ENCODE peak calls at places on chromosomes 2 and 18, in five cellular contexts. C is bronchial epithelial cell, V is prostate gland, Z is retinal pigment epithelial cell, O is Calu3. A is an unnamed sample.

GRCh38 chr18:2147424-2147823 is 423.9 kb downstream of the METTL4 start:
- DNase-seq in C (peak; percentile 67), V (no peak), Z (no peak), O (no peak), A (no peak)

GRCh38 chr2:153388246-153388645 is 90.3 kb downstream of the RPRM start:
- DNase-seq in C (peak; percentile 11), V (no peak), Z (peak; percentile 99), O (no peak), A (no peak)

GRCh38 chr18:8288447-8289213 is 320.6 kb upstream of the RAB12 start:
- DNase-seq in C (no peak), V (no peak), Z (no peak), O (no peak), A (no peak)

GRCh38 chr2:237485304-237485703 is 1.7 kb upstream of the MLPH start:
- DNase-seq in C (no peak), V (no peak), Z (no peak), O (no peak), A (no peak)

GRCh38 chr2:219736196-219736595 is 108.8 kb downstream of the SLC4A3 start:
- DNase-seq in C (peak; percentile 75), V (peak; percentile 29), Z (no peak), O (peak; percentile 54), A (no peak)

GRCh38 chr2:468631-469310 is 180.9 kb upstream of the ALKAL2 start:
- DNase-seq in C (no peak), V (no peak), Z (no peak), O (no peak), A (no peak)

GRCh38 chr2:43846140-43846793 is 7.5 kb downstream of the ABCG8 start:
- DNase-seq in C (no peak), V (no peak), Z (no peak), O (no peak), A (no peak)

GRCh38 chr2:67825476-67825875 is 237.3 kb downstream of the C1D start:
- DNase-seq in C (peak; percentile 80), V (no peak), Z (no peak), O (no peak), A (no peak)

GRCh38 chr2:237453671-237454070 is 33.4 kb upstream of the MLPH start:
- DNase-seq in C (no peak), V (no peak), Z (no peak), O (no peak), A (no peak)

GRCh38 chr2:157628282-157628531 is 457 bp downstream of the ACVR1C start:
- DNase-seq in C (no peak), V (no peak), Z (no peak), O (peak; percentile 28), A (no peak)

GRCh38 chr2:27804146-27804545 is 32.6 kb downstream of the MRPL33 start:
- DNase-seq in C (no peak), V (no peak), Z (no peak), O (no peak), A (no peak)

GRCh38 chr2:105409717-105410116 is 10.9 kb upstream of the FHL2 start:
- DNase-seq in C (peak; percentile 99), V (peak; percentile 91), Z (peak; percentile 92), O (no peak), A (no peak)

GRCh38 chr18:61833978-61834377 is 58.8 kb downstream of the RNF152 start:
- DNase-seq in C (no peak), V (no peak), Z (no peak), O (no peak), A (no peak)

GRCh38 chr18:70662588-70662987 is 373.7 kb downstream of the SOCS6 start:
- DNase-seq in C (no peak), V (no peak), Z (no peak), O (no peak), A (no peak)

GRCh38 chr2:102968375-102968774 is 206.5 kb downstream of the TMEM182 start:
- DNase-seq in C (no peak), V (no peak), Z (no peak), O (no peak), A (no peak)

GRCh38 chr2:151872468-151872867 is 44.2 kb upstream of the ARL5A start:
- DNase-seq in C (no peak), V (no peak), Z (no peak), O (no peak), A (no peak)

GRCh38 chr2:229270551-229271410 is at the start of gene PID1:
- DNase-seq in C (peak; percentile 6), V (no peak), Z (no peak), O (peak; percentile 41), A (no peak)

GRCh38 chr2:36545871-36546416 is 52.0 kb downstream of the FEZ2 start:
- DNase-seq in C (no peak), V (no peak), Z (no peak), O (no peak), A (no peak)
- TF ChIP-seq CTCF in C (no peak), V (no peak), Z (no peak), O (no peak), A (no peak)

DNA sequence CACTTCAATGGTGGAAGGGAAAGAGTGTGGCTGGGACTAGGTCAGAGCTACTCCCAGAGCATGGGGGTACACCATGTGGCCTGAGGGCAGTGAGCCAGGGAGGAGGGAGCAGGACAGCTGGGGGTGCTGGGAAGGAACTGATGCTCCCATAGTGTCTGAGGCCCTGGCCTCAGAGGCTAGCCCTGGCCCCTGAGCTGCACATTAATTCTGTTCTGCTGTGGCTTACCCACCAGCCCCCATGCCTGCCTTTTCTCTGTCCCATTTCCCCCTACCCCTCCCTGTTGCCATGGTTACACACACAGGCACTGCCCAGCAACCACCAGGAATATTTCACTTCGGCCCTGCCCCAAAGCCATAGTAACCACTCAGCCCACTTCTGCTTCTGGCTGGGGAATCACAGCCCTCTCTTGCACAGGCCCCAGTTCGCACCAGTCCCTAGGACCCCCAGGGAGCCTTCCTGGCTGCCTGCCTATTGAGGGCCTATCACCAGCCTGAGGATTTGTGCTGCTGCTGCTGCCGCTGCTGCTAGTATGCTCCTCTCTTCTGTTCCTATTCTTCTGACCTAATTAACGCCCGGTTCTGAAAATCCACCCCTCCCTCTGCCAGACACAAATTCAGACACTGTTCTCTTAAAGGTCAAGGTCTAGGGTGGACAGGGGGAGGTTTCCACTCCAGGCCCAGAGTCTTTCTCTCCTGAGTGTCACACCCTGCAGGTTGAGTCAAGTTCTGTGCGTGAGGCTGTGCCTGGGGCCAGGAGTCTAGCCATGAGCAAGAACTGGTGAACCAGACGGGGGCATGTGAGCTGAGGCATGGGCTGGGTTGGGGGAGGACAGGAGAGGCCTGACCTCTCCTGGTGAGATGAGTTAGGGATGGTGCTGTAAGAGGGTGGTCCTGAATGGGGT is 87.1 kb upstream of the MCFD2 start:
- DNase-seq in C (peak; percentile 69), V (no peak), Z (no peak), O (peak; percentile 12), A (no peak)
- TF ChIP-seq CTCF in C (peak; percentile 6), V (no peak), Z (no peak), O (no peak), A (no peak)

GRCh38 chr2:183070942-183071844 is 7.4 kb upstream of the DUSP19 start:
- DNase-seq in C (peak; percentile 28), V (no peak), Z (no peak), O (peak; percentile 10), A (no peak)
- TF ChIP-seq CTCF in C (peak; percentile 61), V (no peak), Z (peak; percentile 64), O (no peak), A (no peak)

GRCh38 chr18:45440246-45440645 is 175.0 kb upstream of the SLC14A2 start:
- DNase-seq in C (peak; percentile 52), V (no peak), Z (no peak), O (no peak), A (no peak)

GRCh38 chr18:45435810-45436209 is 179.5 kb upstream of the SLC14A2 start:
- DNase-seq in C (no peak), V (no peak), Z (no peak), O (no peak), A (no peak)

GRCh38 chr18:45437399-45437798 is 177.9 kb upstream of the SLC14A2 start:
- DNase-seq in C (no peak), V (no peak), Z (no peak), O (no peak), A (no peak)

DNA sequence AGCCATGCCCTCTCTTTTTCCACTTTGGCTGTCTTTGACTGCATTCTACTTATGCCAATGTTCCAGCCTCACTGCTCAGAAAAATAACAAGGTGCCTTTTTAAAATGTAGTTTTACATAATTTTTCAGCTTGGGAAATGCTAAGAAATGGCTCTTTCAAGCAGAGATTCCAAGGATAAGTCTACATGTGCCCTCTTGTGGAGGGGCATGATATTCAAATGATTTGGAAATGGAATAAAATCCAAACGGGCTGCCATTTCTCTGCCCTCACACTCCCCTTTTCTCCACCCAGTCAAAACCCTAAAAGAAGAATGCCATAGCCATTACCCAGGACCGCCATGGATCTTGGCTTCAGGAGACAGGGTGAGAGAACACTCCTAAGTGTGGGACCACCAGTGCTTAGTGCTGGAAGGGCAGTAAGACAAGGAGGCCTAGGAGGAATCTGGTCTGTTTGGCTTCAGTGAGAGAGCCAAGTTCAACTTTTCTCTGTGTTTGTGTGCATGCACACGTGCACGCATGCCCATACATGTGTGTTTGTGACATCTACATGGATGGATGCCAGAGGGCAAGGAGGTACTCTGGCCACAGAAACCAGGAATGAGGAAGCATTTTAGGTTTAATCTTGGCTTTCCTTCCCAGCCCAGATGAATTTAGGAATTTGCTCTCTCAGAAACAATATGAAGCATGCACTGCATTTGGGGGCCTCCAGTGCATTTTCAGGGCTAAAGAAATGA is 174.0 kb upstream of the SLC14A2 start:
- DNase-seq in C (peak; percentile 80), V (no peak), Z (no peak), O (peak; percentile 12), A (no peak)
- TF ChIP-seq CTCF in C (no peak), V (no peak), Z (peak; percentile 51), O (peak; percentile 31), A (no peak)

GRCh38 chr18:27009293-27009692 is 143.8 kb upstream of the AQP4 start:
- DNase-seq in C (no peak), V (no peak), Z (no peak), O (no peak), A (no peak)

GRCh38 chr18:27007880-27008279 is 142.4 kb upstream of the AQP4 start:
- DNase-seq in C (peak; percentile 5), V (no peak), Z (no peak), O (no peak), A (no peak)

GRCh38 chr18:27008575-27008974 is 143.1 kb upstream of the AQP4 start:
- DNase-seq in C (peak; percentile 13), V (no peak), Z (no peak), O (no peak), A (no peak)

GRCh38 chr18:27004056-27004829 is 138.7 kb upstream of the AQP4 start:
- DNase-seq in C (peak; percentile 13), V (no peak), Z (no peak), O (no peak), A (no peak)

DNA sequence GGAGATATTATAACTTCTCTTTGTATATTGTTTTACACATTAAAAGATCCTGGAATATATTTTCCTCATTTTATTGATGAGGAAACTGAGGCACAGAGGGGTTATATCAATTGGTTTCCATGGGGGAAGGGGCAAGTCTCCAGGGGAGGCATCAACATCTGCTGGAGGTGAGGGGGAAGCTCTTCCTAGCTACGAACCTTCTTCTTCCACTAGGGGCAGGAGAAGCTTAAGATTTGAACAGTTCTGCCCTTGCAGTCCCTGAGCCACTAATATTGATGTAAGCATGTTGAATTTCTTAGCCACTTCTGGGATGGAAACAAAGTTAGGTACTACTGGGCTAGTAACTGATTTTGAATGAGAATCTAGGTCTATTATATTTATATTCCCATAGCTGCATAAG is 140.1 kb upstream of the AQP4 start:
- DNase-seq in C (peak; percentile 25), V (no peak), Z (no peak), O (peak; percentile 22), A (no peak)
- TF ChIP-seq CTCF in C (peak; percentile 47), V (no peak), Z (peak; percentile 58), O (peak; percentile 68), A (no peak)

A was measured in natural killer cell.